ENCODE peak calls at places on chromosomes 1 and 21, in seven cellular contexts. Y, N, C, V, P, G and L are unnamed samples.

GRCh38 chr1:11318982-11319381 is 46.0 kb downstream of the UBIAD1 start:
- DNase-seq in P (no peak), G (no peak), N (no peak), C (no peak), V (no peak), Y (no peak), L (no peak)

GRCh38 chr1:86704972-86705632 is 726 bp downstream of the SH3GLB1 start:
- DNase-seq in V (peak; percentile 63), Y (peak; percentile 63), N (peak; percentile 65), P (peak; percentile 31), G (peak; percentile 40), C (no peak), L (peak; percentile 61)

GRCh38 chr21:41845310-41846032 is 33.7 kb downstream of the PRDM15 start:
- DNase-seq in C (no peak), V (no peak), G (no peak), P (no peak), Y (no peak), N (no peak), L (no peak)

GRCh38 chr1:60152886-60153285 is 79.3 kb upstream of the C1orf87 start:
- DNase-seq in G (no peak), Y (no peak), V (no peak), C (no peak), P (no peak), N (no peak), L (no peak)

GRCh38 chr1:10339036-10339567 is 59.8 kb upstream of the PGD start:
- DNase-seq in P (no peak), Y (no peak), C (no peak), V (no peak), G (no peak), N (no peak), L (no peak)

GRCh38 chr1:77687519-77687906 is 5.1 kb upstream of the ZZZ3 start:
- DNase-seq in N (peak; percentile 47), Y (no peak), V (no peak), P (no peak), C (peak; percentile 94), G (no peak), L (peak; percentile 26)

GRCh38 chr1:230844561-230844960 is 23.8 kb downstream of the C1orf198 start:
- DNase-seq in C (no peak), V (no peak), G (no peak), P (no peak), N (no peak), Y (no peak), L (no peak)

GRCh38 chr1:161487483-161487827 is 17.8 kb upstream of the FCGR2A start:
- DNase-seq in Y (no peak), V (no peak), P (peak; percentile 45), C (peak; percentile 46), N (peak; percentile 53), G (no peak), L (no peak)

GRCh38 chr1:3060601-3061551 is 8.1 kb upstream of the PRDM16 start:
- DNase-seq in Y (no peak), N (no peak), G (no peak), P (no peak), V (no peak), C (no peak), L (no peak)

GRCh38 chr1:242523968-242524570 is 428 bp downstream of the PLD5 start:
- DNase-seq in G (peak; percentile 13), N (peak; percentile 41), Y (no peak), V (peak; percentile 43), P (peak; percentile 18), C (peak; percentile 91), L (peak; percentile 19)

GRCh38 chr1:6048179-6048867 is 2.6 kb downstream of the KCNAB2 start:
- DNase-seq in N (no peak), V (no peak), P (no peak), C (no peak), G (no peak), Y (no peak), L (no peak)

GRCh38 chr1:15680131-15680530 is 4.0 kb upstream of the PLEKHM2 start:
- DNase-seq in N (peak; percentile 69), C (no peak), V (no peak), G (no peak), P (no peak), Y (no peak), L (no peak)

GRCh38 chr1:218620956-218621355 is 275.8 kb downstream of the TGFB2 start:
- DNase-seq in Y (no peak), P (no peak), C (no peak), N (no peak), G (no peak), V (no peak), L (no peak)

GRCh38 chr1:57623039-57623790 is 199.4 kb upstream of the DAB1 start:
- DNase-seq in C (peak; percentile 91), P (no peak), G (no peak), Y (no peak), N (peak; percentile 12), V (no peak), L (peak; percentile 58)

DNA sequence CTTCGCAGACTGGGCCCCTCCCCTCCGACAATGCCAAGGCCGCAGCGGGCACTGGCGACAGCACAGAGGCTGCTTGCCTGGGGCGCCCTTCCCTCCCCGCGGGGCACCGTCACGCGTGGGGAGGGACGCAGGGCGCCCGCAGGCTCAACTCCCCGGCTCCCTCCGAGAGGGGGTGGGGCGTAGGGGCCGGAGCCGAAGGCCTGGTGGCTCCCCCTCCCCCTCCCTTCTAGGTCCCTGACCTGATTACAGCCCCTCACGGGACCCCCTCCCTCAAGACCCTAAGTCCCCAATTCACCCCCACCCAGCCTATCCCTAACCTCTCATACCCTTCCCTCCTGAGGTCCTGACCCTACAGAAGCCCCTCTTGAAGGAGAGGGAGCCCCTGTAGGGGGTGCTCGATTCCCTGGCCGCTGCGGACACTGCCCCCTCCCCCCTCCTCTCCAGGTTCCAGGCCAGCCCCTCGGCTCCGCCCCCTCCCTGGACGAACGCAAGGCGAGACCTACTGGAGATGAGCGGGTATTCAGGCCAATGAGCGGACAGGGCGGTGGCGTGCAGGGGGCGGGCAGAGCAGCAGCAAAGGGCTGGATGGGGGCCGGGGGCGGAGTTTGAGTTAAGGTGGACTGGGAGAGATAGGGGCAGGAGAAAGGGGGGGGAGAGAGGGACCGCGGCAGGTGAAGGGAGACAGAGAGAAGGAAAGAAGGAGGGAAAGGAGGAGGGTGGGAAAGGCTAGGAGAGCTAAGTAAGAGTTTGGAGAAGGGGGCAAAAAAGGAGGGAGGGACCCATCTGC is 721 bp upstream of the ZBTB7B start:
- DNase-seq in Y (peak; percentile 100), P (peak; percentile 100), G (peak; percentile 100), N (peak; percentile 100), V (peak; percentile 100), C (peak; percentile 100), L (peak; percentile 99)
- TF ChIP-seq CTCF in Y (peak; percentile 1), P (peak; percentile 9), G (peak; percentile 48), N (peak; percentile 23), V (peak; percentile 70), C (peak; percentile 56), L (peak; percentile 64)

GRCh38 chr1:198610362-198610761 is 28.5 kb upstream of the PTPRC start:
- DNase-seq in G (no peak), N (no peak), V (no peak), Y (no peak), C (no peak), P (no peak), L (no peak)

GRCh38 chr1:198607714-198608113 is 31.1 kb upstream of the PTPRC start:
- DNase-seq in V (no peak), N (no peak), P (no peak), C (no peak), G (no peak), Y (no peak), L (no peak)

GRCh38 chr1:198611219-198611618 is 27.6 kb upstream of the PTPRC start:
- DNase-seq in Y (no peak), P (no peak), G (no peak), N (no peak), C (no peak), V (no peak), L (no peak)

DNA sequence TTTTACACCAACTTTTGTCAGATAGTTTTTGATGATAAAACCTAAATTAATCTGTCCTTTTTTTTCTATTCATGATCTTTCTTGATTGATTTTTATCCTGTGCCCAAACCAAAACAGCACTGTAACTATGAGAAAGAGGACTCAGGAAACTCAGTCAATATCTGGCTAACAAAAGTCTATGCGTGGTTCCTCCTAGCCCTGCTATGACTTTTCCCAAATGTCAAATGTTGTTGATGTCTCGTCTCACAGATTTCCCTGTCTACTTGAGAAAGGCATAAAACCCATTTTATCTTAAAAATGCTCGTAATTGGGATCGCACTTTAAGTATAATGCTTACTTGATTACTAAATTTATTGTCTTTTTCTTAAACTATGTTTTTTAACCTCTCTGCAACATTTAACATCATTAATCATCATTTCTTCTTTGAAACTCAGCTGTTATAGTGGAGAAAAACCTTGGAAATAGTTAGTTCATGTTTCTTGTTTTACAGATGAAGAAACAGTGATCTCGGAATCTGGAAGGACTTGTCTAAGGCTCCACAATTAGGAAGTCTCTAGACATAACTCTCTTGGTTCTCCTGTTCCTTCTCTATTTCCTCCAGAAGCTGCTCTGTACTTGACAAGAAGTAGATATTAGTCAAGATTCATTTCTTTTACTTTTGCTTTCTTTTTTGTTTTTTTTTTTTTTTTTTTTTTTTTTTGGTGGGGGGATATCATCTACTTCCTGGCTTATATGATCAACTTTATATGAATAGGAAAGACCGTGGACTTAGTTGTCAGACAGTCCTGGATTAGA is 26.2 kb upstream of the PTPRC start:
- DNase-seq in N (no peak), G (no peak), Y (no peak), C (no peak), P (no peak), V (no peak), L (no peak)
- H3K27ac ChIP-seq in N (no peak overlapping the region), G (no peak overlapping the region), Y (no peak overlapping the region), C (no peak overlapping the region), P (no peak overlapping the region), V (no peak overlapping the region), L (no peak overlapping the region)

GRCh38 chr1:25799346-25799720 is 660 bp upstream of the SELENON start:
- DNase-seq in G (no peak), Y (no peak), C (no peak), V (no peak), N (no peak), P (no peak), L (no peak)
- H3K4me3 ChIP-seq in G (peak overlapping the region; percentile 46), Y (no peak overlapping the region), C (peak overlapping the region; percentile 70), V (no peak overlapping the region), N (peak overlapping the region; percentile 55), P (peak overlapping the region; percentile 89), L (peak overlapping the region; percentile 20)

DNA sequence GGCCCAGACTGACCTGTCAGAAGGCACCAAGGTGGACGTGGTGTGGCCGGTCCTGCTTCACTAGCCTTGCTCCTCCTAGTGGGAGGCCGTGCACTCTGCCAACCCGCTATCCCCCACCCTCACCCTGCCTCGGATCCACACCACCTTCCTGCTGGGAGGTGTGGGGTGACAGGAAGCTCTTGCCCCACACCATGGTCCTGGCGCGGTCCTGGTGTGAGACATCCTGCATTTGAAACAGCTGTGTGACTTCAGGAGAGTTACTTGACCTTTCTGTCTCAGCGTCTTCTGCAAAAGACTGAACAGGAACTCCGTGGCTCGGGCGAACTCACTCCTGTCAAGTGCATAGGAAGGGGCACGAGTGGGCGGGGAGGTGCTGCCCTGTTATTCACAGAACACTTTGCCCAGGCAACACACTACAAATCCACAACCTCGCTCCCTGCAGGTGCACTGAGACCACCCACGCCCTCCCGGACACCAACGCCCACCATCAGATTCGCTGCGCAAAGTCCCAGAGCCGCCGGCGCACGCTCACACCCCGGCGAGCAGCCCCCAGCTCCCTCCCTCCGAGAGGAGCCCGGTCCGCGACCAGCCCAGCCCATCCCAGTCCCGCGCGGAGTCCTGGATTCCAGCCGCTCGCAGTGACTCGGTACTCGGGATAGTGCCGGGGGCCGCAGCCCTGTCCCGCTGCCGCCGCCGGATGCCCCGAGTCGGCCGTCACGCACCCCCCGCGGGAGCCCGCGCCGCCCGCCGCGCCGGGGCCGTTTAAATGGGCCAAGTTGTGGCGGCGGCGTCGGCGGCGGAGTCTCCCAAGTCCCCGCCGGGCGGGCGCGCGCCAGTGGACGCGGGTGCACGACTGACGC is at the start of gene SAMD11:
- DNase-seq in G (peak; percentile 73), Y (peak; percentile 75), P (peak; percentile 39), N (peak; percentile 72), C (peak; percentile 91), V (peak; percentile 50), L (peak; percentile 95)
- TF ChIP-seq CTCF in G (no peak), Y (no peak), P (no peak), N (no peak), C (peak; percentile 47), V (no peak), L (no peak)